ENCODE peak calls at places on chromosomes 16 and 17, in seven cellular contexts. R is OCI-LY7; N is cardiac fibroblast; W is AG04449; V is mucosa of descending colon; A is CD4-positive, alpha-beta T cell; X is dorsolateral prefrontal cortex. S is an unnamed sample.

GRCh38 chr16:35325936-35326335 is 1866.5 kb downstream of the TP53TG3F start:
- DNase-seq in V (no peak), W (no peak), X (no peak), A (no peak), N (no peak), R (no peak), S (no peak)

GRCh38 chr17:60863892-60864673 is 186.4 kb downstream of the BCAS3 start:
- DNase-seq in N (peak), A (no peak), R (no peak), V (no peak), W (no peak), X (no peak), S (no peak)

GRCh38 chr17:77696720-77697460 is 261.6 kb upstream of the TNRC6C start:
- DNase-seq in N (no peak), V (no peak), X (peak), W (no peak), A (no peak), R (no peak), S (no peak)

GRCh38 chr16:86085161-86085611 is 186.2 kb downstream of the IRF8 start:
- DNase-seq in W (no peak), V (no peak), R (no peak), N (no peak), A (no peak), X (no peak), S (no peak)

GRCh38 chr16:70573451-70574121 is 50.0 kb downstream of the SF3B3 start:
- DNase-seq in X (no peak), R (no peak), A (no peak), V (no peak), N (peak), W (peak), S (no peak)

GRCh38 chr16:84104231-84104630 is 12.5 kb downstream of the MBTPS1 start:
- DNase-seq in N (no peak), R (no peak), W (no peak), X (no peak), V (no peak), A (no peak), S (no peak)

GRCh38 chr17:49553676-49554335 is 21.9 kb upstream of the NXPH3 start:
- DNase-seq in X (no peak), A (no peak), W (no peak), N (no peak), V (no peak), R (no peak), S (no peak)

GRCh38 chr16:3825103-3825502 is 55.4 kb downstream of the CREBBP start:
- DNase-seq in V (no peak), A (no peak), X (no peak), W (peak), R (no peak), N (peak), S (no peak)

GRCh38 chr16:88658714-88659113 is 4.2 kb downstream of the MVD start:
- DNase-seq in V (no peak), N (no peak), A (no peak), W (no peak), R (no peak), X (no peak), S (no peak)

GRCh38 chr17:11144358-11145233 is 96.4 kb upstream of the SHISA6 start:
- DNase-seq in W (no peak), N (peak), A (no peak), X (peak), V (no peak), R (peak), S (no peak)

GRCh38 chr17:15121426-15121825 is 143.7 kb downstream of the PMP22 start:
- DNase-seq in N (no peak), R (no peak), X (no peak), V (no peak), A (no peak), W (peak), S (no peak)

GRCh38 chr16:55482056-55482455 is 3.1 kb downstream of the MMP2 start:
- DNase-seq in W (no peak), X (no peak), R (no peak), N (peak), A (no peak), V (no peak), S (no peak)

GRCh38 chr17:37483311-37484039 is 6.2 kb upstream of the DUSP14 start:
- DNase-seq in A (no peak), W (peak), R (peak), V (no peak), N (peak), X (peak), S (no peak)

GRCh38 chr16:15715221-15715620 is 65.2 kb downstream of the NDE1 start:
- DNase-seq in R (no peak), N (no peak), A (no peak), X (no peak), W (no peak), V (no peak), S (no peak)

GRCh38 chr16:86774931-86775330 is 196.6 kb downstream of the FOXL1 start:
- DNase-seq in X (no peak), V (no peak), A (no peak), N (no peak), W (no peak), R (no peak), S (no peak)

GRCh38 chr17:49130891-49131290 is 1.7 kb upstream of the B4GALNT2 start:
- DNase-seq in R (no peak), V (no peak), N (peak), A (no peak), X (no peak), W (no peak), S (no peak)

GRCh38 chr16:75550211-75550662 is 5.8 kb downstream of the TMEM231 start:
- DNase-seq in N (peak), R (peak), W (no peak), A (no peak), V (no peak), X (peak), S (no peak)

GRCh38 chr16:57677622-57678369 is 9.7 kb downstream of the ADGRG3 start:
- DNase-seq in R (no peak), V (no peak), A (no peak), X (no peak), N (no peak), W (no peak), S (no peak)

GRCh38 chr17:29461807-29462206 is 71.6 kb downstream of the TAOK1 start:
- DNase-seq in N (no peak), V (no peak), A (no peak), X (no peak), R (no peak), W (no peak), S (no peak)

GRCh38 chr17:77746901-77747620 is 211.4 kb upstream of the TNRC6C start:
- DNase-seq in V (no peak), W (no peak), N (no peak), A (no peak), R (no peak), X (no peak), S (no peak)

GRCh38 chr16:78434401-78434800 is 334.9 kb downstream of the WWOX start:
- DNase-seq in V (no peak), N (no peak), X (no peak), A (no peak), W (no peak), R (no peak), S (no peak)

GRCh38 chr17:41909088-41909487 is 9.7 kb downstream of the ACLY start:
- DNase-seq in V (no peak), X (no peak), W (no peak), R (no peak), A (no peak), N (no peak), S (no peak)

GRCh38 chr17:81365148-81365600 is 30.1 kb upstream of the BAHCC1 start:
- DNase-seq in V (peak), X (no peak), N (peak), W (no peak), A (no peak), R (no peak), S (no peak)

GRCh38 chr16:4370570-4371480 is 823 bp upstream of the VASN start:
- DNase-seq in R (no peak), V (peak), A (no peak), X (no peak), N (peak), W (peak), S (no peak)

GRCh38 chr16:67542464-67542863 is 13.8 kb downstream of the RIPOR1 start:
- DNase-seq in X (no peak), N (peak), W (no peak), R (peak), V (no peak), A (peak), S (peak)

GRCh38 chr17:78358538-78359215 is 1.2 kb downstream of the SOCS3 start:
- DNase-seq in A (no peak), V (peak), X (peak), R (no peak), W (no peak), N (peak), S (no peak)

GRCh38 chr17:78057113-78057740 is 71.3 kb downstream of the TMC6 start:
- DNase-seq in R (no peak), N (no peak), A (no peak), W (no peak), V (no peak), X (no peak), S (no peak)

GRCh38 chr17:8012996-8013640 is 10.7 kb downstream of the GUCY2D start:
- DNase-seq in R (no peak), N (no peak), V (no peak), X (no peak), A (no peak), W (no peak), S (no peak)

GRCh38 chr17:4777969-4778760 is 6.5 kb downstream of the TM4SF5 start:
- DNase-seq in W (no peak), N (peak), A (no peak), R (peak), V (no peak), X (no peak), S (no peak)

GRCh38 chr17:45740553-45741330 is 43.4 kb upstream of the CRHR1 start:
- DNase-seq in V (no peak), A (no peak), W (no peak), R (peak), N (peak), X (peak), S (peak)

GRCh38 chr17:77288115-77288619 is 147.4 kb downstream of the SEC14L1 start:
- DNase-seq in X (no peak), A (no peak), R (no peak), W (no peak), N (no peak), V (peak), S (no peak)

GRCh38 chr16:26765087-26765486 is 301.6 kb upstream of the C16orf82 start:
- DNase-seq in X (no peak), N (no peak), R (peak), V (no peak), W (no peak), A (no peak), S (no peak)

GRCh38 chr16:84838383-84838948 is 18.7 kb downstream of the CRISPLD2 start:
- DNase-seq in W (no peak), N (no peak), A (no peak), X (no peak), V (no peak), R (no peak), S (no peak)

GRCh38 chr16:89828870-89829629 is 775 bp downstream of the SPIRE2 start:
- DNase-seq in R (no peak), W (no peak), X (no peak), V (no peak), N (no peak), A (no peak), S (no peak)

GRCh38 chr16:51355195-51355594 is 204.1 kb upstream of the SALL1 start:
- DNase-seq in X (no peak), R (no peak), V (no peak), N (no peak), W (no peak), A (no peak), S (no peak)